ENCODE peak calls at places on chromosome 9, in four cellular contexts. K is AG09309; I is activated CD8-positive, alpha-beta memory T cell treated with anti-CD3 and anti-CD28 coated beads for 24 hours; A is CD14-positive monocyte. Y is an unnamed sample.

GRCh38 chr9:100667448-100667847 is 89.6 kb downstream of the CAVIN4 start:
- DNase-seq in A (no peak), I (no peak), K (no peak), Y (no peak)

GRCh38 chr9:107363511-107364182 is 80.6 kb downstream of the RAD23B start:
- DNase-seq in I (no peak), K (no peak), A (no peak), Y (no peak)

GRCh38 chr9:93603906-93604326 is 27.5 kb downstream of the PHF2 start:
- DNase-seq in I (peak), A (no peak), K (no peak), Y (no peak)

GRCh38 chr9:27799326-27799725 is 226.0 kb upstream of the C9orf72 start:
- DNase-seq in A (no peak), I (no peak), K (no peak), Y (peak)

GRCh38 chr9:87557996-87558395 is 60.3 kb downstream of the DAPK1 start:
- DNase-seq in K (no peak), I (no peak), A (no peak), Y (peak)

GRCh38 chr9:115640887-115641286 is 512.7 kb upstream of the PAPPA start:
- DNase-seq in A (no peak), I (no peak), K (peak), Y (peak)

GRCh38 chr9:96495341-96495740 is 45.4 kb downstream of the HABP4 start:
- DNase-seq in I (no peak), K (peak), A (no peak), Y (peak)

GRCh38 chr9:133862585-133863041 is 124.5 kb upstream of the SARDH start:
- DNase-seq in K (no peak), A (peak), I (no peak), Y (no peak)

GRCh38 chr9:89657765-89658164 is 53.0 kb downstream of the GADD45G start:
- DNase-seq in I (no peak), K (no peak), A (no peak), Y (no peak)